ENCODE peak calls at places on chromosomes 1 and 21, in nine cellular contexts. E is left ventricle myocardium inferior; I is SJSA1; U is stimulated activated CD4-positive, alpha-beta T cell treated with anti-CD3 and anti-CD28 coated beads, Interleukin-1b, Interleukin-23, amount 100 ng/mL, for 4 hours; H is dermis microvascular lymphatic vessel endothelial cell; X is EL; P is activated CD8-positive, alpha-beta memory T cell treated with anti-CD3 and anti-CD28 coated beads for 24 hours; Y is hypothalamus; J is activated T-cell treated with anti-CD3 and anti-CD28 coated beads for 4 hours. V is an unnamed sample.
A peak's percentile ranks its signal among the peaks of the same experiment; 100 is the strongest.

GRCh38 chr1:20411196-20411980 is 74.6 kb downstream of the CAMK2N1 start:
- DNase-seq in U (no peak), I (peak; percentile 78), H (no peak), Y (no peak), E (no peak), J (no peak), X (peak; percentile 98), P (peak; percentile 52), V (no peak)

GRCh38 chr21:15121655-15122120 is 56.9 kb upstream of the NRIP1 start:
- DNase-seq in H (no peak), E (peak; percentile 31), X (no peak), P (no peak), U (no peak), I (no peak), Y (no peak), J (no peak), V (peak; percentile 20)

GRCh38 chr1:172585348-172585747 is 52.4 kb downstream of the SUCO start:
- DNase-seq in U (no peak), X (peak; percentile 46), I (no peak), Y (no peak), E (no peak), P (no peak), J (no peak), H (no peak), V (no peak)

GRCh38 chr1:171610385-171610784 is 11.7 kb upstream of the MYOCOS start:
- DNase-seq in E (no peak), H (no peak), P (no peak), J (no peak), I (no peak), X (no peak), U (no peak), Y (no peak), V (no peak)

GRCh38 chr1:190439447-190439846 is 38.2 kb downstream of the BRINP3 start:
- DNase-seq in U (no peak), J (no peak), I (no peak), X (no peak), Y (no peak), E (no peak), H (no peak), P (no peak), V (no peak)

GRCh38 chr1:37485902-37486679 is 11.7 kb downstream of the ZC3H12A start:
- DNase-seq in I (no peak), E (no peak), P (no peak), J (no peak), H (no peak), X (no peak), U (no peak), Y (no peak), V (no peak)

GRCh38 chr1:119449964-119450363 is 35.0 kb downstream of the HSD3B2 start:
- DNase-seq in U (no peak), J (no peak), X (no peak), E (no peak), H (no peak), P (no peak), I (no peak), Y (no peak), V (no peak)

GRCh38 chr1:110067957-110068645 is 2.4 kb downstream of the ALX3 start:
- DNase-seq in I (no peak), Y (no peak), P (peak; percentile 67), U (no peak), H (no peak), X (peak; percentile 32), E (no peak), J (no peak), V (no peak)

GRCh38 chr1:19368964-19369363 is 56.8 kb downstream of the SLC66A1 start:
- DNase-seq in X (no peak), I (no peak), H (no peak), P (no peak), Y (no peak), U (no peak), J (no peak), E (no peak), V (no peak)

GRCh38 chr1:212498243-212498642 is 65.5 kb downstream of the NENF start:
- DNase-seq in Y (no peak), X (peak; percentile 72), H (no peak), E (no peak), J (no peak), P (no peak), U (no peak), I (no peak), V (no peak)

GRCh38 chr1:208737922-208738321 is 493.7 kb upstream of the PLXNA2 start:
- DNase-seq in H (no peak), E (no peak), X (no peak), Y (no peak), P (no peak), J (no peak), U (no peak), I (no peak), V (no peak)

GRCh38 chr21:22225299-22225698 is 1227.1 kb downstream of the NCAM2 start:
- DNase-seq in X (no peak), J (no peak), P (no peak), Y (no peak), E (no peak), U (no peak), H (no peak), I (no peak), V (no peak)

GRCh38 chr1:4425892-4426291 is 228.5 kb upstream of the AJAP1 start:
- DNase-seq in U (no peak), P (no peak), E (no peak), Y (no peak), J (no peak), I (no peak), X (no peak), H (no peak), V (no peak)

GRCh38 chr1:33370286-33370685 is 49.4 kb upstream of the A3GALT2 start:
- DNase-seq in U (no peak), P (no peak), Y (no peak), X (peak; percentile 84), E (peak; percentile 60), I (no peak), J (no peak), H (no peak), V (peak; percentile 56)

GRCh38 chr1:183546427-183546826 is 43.8 kb downstream of the NCF2 start:
- DNase-seq in X (no peak), J (no peak), I (no peak), Y (no peak), H (no peak), E (no peak), P (no peak), U (no peak), V (no peak)

GRCh38 chr1:6208723-6209660 is 3.1 kb downstream of the RNF207 start:
- DNase-seq in J (no peak), H (peak; percentile 31), P (peak; percentile 63), X (peak; percentile 47), U (peak; percentile 22), I (no peak), Y (peak; percentile 15), E (peak; percentile 56), V (no peak)

GRCh38 chr1:114508386-114508898 is 2.6 kb downstream of the TRIM33 start:
- DNase-seq in U (no peak), J (no peak), H (no peak), E (no peak), Y (no peak), X (no peak), I (no peak), P (no peak), V (no peak)

GRCh38 chr21:36743446-36743845 is 44.5 kb downstream of the SIM2 start:
- DNase-seq in I (no peak), P (no peak), J (no peak), H (no peak), Y (no peak), U (no peak), E (no peak), X (no peak), V (no peak)

GRCh38 chr1:181124206-181124825 is 35.8 kb downstream of the IER5 start:
- DNase-seq in E (no peak), Y (no peak), H (no peak), J (no peak), I (no peak), U (no peak), P (no peak), X (no peak), V (no peak)